ENCODE peak calls at places on chromosomes 7 and 10, in five cellular contexts. R, Z, N, L and B are unnamed samples.

GRCh38 chr10:68981074-68981473 is 7.5 kb upstream of the KIFBP start:
- DNase-seq in L (peak; percentile 22), Z (no peak), N (no peak), R (peak; percentile 19), B (no peak)

GRCh38 chr7:108227360-108227749 is 97.2 kb upstream of the LAMB4 start:
- DNase-seq in Z (no peak), L (no peak), N (no peak), R (no peak), B (no peak)

GRCh38 chr10:24533981-24534380 is 189.7 kb downstream of the ARHGAP21 start:
- DNase-seq in L (no peak), N (no peak), Z (no peak), R (no peak), B (no peak)

GRCh38 chr7:106353944-106354343 is 69.2 kb upstream of the NAMPT start:
- DNase-seq in Z (no peak), N (no peak), R (no peak), L (no peak), B (no peak)

GRCh38 chr10:131980757-131981428 is 830 bp downstream of the BNIP3 start:
- DNase-seq in Z (peak; percentile 70), L (peak; percentile 46), R (peak; percentile 55), N (no peak), B (no peak)

GRCh38 chr10:101294109-101294508 is 59.9 kb upstream of the BTRC start:
- DNase-seq in Z (no peak), R (no peak), L (no peak), N (no peak), B (no peak)

GRCh38 chr10:14382022-14382421 is 51.3 kb upstream of the FRMD4A start:
- DNase-seq in N (no peak), L (no peak), R (no peak), Z (no peak), B (peak; percentile 81)

GRCh38 chr10:5234106-5234877 is 37.7 kb downstream of the AKR1C4 start:
- DNase-seq in L (no peak), Z (no peak), N (no peak), R (peak; percentile 91), B (no peak)

GRCh38 chr10:88066876-88067275 is 203.5 kb downstream of the PTEN start:
- DNase-seq in R (no peak), L (no peak), N (no peak), Z (no peak), B (no peak)

DNA sequence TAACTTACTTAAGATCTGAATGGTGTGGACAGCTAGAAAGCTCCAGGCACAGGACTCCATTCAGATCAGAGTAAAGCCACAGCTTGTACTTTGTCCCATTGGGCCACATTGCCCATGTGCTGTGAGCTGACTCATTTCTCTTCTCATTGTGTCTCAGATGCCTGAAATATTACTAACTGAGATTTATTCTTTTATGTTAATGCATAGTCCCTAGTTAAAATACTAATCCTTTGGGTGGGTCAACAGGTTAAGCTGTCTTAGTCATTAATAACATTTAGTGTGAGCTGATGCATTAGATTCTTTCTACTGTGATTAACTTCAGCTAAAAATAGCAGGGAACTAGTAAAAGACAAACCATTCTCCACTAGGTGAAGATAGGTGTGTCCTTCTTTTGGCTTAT is 104.7 kb upstream of the ARMC3 start:
- DNase-seq in R (peak; percentile 79), L (no peak), Z (no peak), N (no peak), B (peak; percentile 69)
- H3K4me2 ChIP-seq in R (no peak overlapping the region), L (no peak overlapping the region), Z (no peak overlapping the region), N (no peak overlapping the region), B (no peak overlapping the region)

GRCh38 chr7:43628431-43628830 is 45.5 kb downstream of the STK17A start:
- DNase-seq in Z (no peak), N (no peak), R (no peak), L (no peak), B (no peak)

GRCh38 chr7:43629857-43630256 is 46.9 kb downstream of the STK17A start:
- DNase-seq in Z (no peak), L (no peak), R (no peak), N (no peak), B (no peak)

GRCh38 chr7:43630466-43630865 is 47.6 kb downstream of the STK17A start:
- DNase-seq in N (no peak), L (no peak), Z (no peak), R (no peak), B (no peak)

GRCh38 chr7:43634384-43634783 is 51.5 kb downstream of the STK17A start:
- DNase-seq in R (no peak), N (no peak), L (no peak), Z (no peak), B (no peak)

DNA sequence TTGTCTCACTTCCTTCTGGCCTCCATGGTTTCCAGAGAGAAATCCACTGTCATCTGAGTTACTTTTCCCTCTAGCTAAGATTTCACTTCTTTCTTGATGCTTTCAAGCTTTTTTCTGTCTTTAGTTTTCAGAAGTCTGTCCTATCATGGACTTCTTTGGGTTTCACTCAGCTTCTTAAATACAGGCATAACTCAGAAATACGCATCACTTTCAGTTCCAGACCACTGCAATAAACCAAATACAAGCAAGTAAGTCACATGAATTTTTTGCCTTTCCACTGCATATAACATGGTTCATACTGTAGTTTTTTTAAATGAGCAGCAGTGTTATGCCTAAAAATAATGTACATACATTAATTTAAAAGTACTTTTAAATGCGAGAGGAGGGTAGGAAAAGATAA is 48.7 kb downstream of the STK17A start:
- DNase-seq in L (no peak), Z (no peak), N (no peak), R (no peak), B (no peak)
- H3K9ac ChIP-seq in L (no peak overlapping the region), Z (no peak overlapping the region), N (no peak overlapping the region), R (no peak overlapping the region), B (no peak overlapping the region)

GRCh38 chr7:138465046-138465445 is 5.0 kb downstream of the TRIM24 start:
- DNase-seq in L (no peak), Z (no peak), N (no peak), R (no peak), B (no peak)
- H3K79me2 ChIP-seq in L (peaks cover 72% of the 10 kb centered on the region), Z (peaks cover 65% of the 10 kb centered on the region), N (peaks cover 97% of the 10 kb centered on the region), R (peaks cover 95% of the 10 kb centered on the region), B (peaks cover 52% of the 10 kb centered on the region)

GRCh38 chr10:120850911-120851865 is at the start of gene WDR11:
- DNase-seq in R (peak; percentile 90), Z (peak; percentile 93), N (peak; percentile 74), L (peak; percentile 95), B (peak; percentile 94)
- H3K4me2 ChIP-seq in R (peak within 1 kb of the TSS; percentile 97), Z (peak within 1 kb of the TSS; percentile 80), N (peak within 1 kb of the TSS; percentile 92), L (peak within 1 kb of the TSS; percentile 98), B (peak within 1 kb of the TSS; percentile 88)

DNA sequence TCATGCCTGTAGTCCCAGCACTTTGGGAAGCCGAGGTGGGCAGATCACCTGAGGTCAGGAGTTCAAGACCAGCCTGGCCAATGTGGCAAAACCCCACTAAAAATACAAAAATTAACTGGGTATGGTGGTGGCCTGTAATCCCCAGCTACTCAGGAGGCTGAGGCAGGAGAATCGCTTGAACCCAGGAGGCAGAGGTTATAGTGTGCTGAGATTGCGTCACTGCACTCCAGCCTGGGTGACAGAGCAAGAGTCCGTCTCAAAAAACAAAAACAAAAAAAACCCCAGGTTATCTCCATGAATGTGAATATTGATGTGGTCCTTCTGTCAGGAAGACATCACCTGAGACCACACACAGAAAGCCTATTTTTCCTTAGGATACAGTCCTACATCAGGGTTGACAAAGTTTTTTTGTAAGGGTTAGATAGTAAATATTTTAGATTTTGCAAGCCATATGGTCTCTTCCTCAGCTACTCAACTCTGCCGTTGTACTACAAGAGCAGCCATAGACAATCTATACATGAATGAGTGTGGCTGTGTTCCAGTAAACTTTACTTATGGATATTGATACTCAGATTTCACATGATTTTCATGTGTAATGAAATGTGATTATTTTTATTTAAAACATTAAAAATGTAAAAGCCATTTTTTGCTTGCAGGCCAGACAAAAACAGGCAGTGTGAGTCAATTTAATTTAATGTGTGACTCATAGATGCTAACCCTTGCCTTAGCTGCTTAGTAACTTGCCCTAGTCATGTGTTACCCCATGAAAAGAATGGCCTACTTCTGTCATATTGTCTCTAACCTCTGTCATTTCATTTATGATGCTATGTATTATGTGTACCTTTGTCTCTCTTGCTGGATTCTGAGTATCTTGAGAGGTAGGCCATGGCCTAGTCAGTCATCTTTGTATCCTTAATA is 78.1 kb downstream of the TPST1 start:
- DNase-seq in N (no peak), Z (no peak), L (no peak), R (no peak), B (peak; percentile 88)
- H3K9ac ChIP-seq in N (no peak overlapping the region), Z (no peak overlapping the region), L (no peak overlapping the region), R (no peak overlapping the region), B (no peak overlapping the region)

GRCh38 chr7:23533160-23533559 is 1.4 kb upstream of the TRA2A start:
- DNase-seq in L (no peak), R (no peak), N (peak; percentile 41), Z (no peak), B (no peak)
- H3K79me2 ChIP-seq in L (peaks cover 36% of the 10 kb centered on the region), R (peaks cover 37% of the 10 kb centered on the region), N (peaks cover 41% of the 10 kb centered on the region), Z (peaks cover 33% of the 10 kb centered on the region), B (peaks cover 35% of the 10 kb centered on the region)